ENCODE peak calls at places on chromosomes 13 and 19, in four cellular contexts. P is NT2/D1, M is adipocyte, U is left lung. I is an unnamed sample.
A peak's percentile ranks its signal among the peaks of the same experiment; 100 is the strongest.

GRCh38 chr19:18349524-18350128 is 9.2 kb downstream of the PGPEP1 start:
- DNase-seq in M (peak; percentile 87), P (no peak), U (peak; percentile 64), I (no peak)

GRCh38 chr19:10110972-10111317 is 548 bp upstream of the P2RY11 start:
- DNase-seq in P (no peak), M (no peak), U (no peak), I (no peak)

GRCh38 chr13:35866801-35867200 is 264.4 kb downstream of the DCLK1 start:
- DNase-seq in U (no peak), M (peak; percentile 41), P (no peak), I (no peak)

GRCh38 chr13:45219123-45219891 is 18.5 kb upstream of the KCTD4 start:
- DNase-seq in U (no peak), P (no peak), M (no peak), I (no peak)

GRCh38 chr19:31214086-31214485 is 135.2 kb downstream of the TSHZ3 start:
- DNase-seq in U (peak; percentile 75), P (no peak), M (peak; percentile 98), I (peak; percentile 94)

GRCh38 chr13:45934283-45934682 is 82.7 kb upstream of the SIAH3 start:
- DNase-seq in M (no peak), P (no peak), U (no peak), I (no peak)

GRCh38 chr19:30448386-30449130 is 76.4 kb downstream of the ZNF536 start:
- DNase-seq in M (no peak), U (no peak), P (no peak), I (no peak)

GRCh38 chr13:39148513-39148961 is 110.3 kb downstream of the NHLRC3 start:
- DNase-seq in M (peak; percentile 42), U (no peak), P (no peak), I (no peak)

GRCh38 chr13:98274921-98275487 is 97.9 kb upstream of the RNF113B start:
- DNase-seq in M (peak; percentile 65), P (no peak), U (no peak), I (no peak)

GRCh38 chr13:49248433-49249002 is 793 bp downstream of the CDADC1 start:
- DNase-seq in P (no peak), U (peak; percentile 35), M (no peak), I (no peak)

GRCh38 chr19:7482584-7483439 is 6.0 kb downstream of the PEX11G start:
- DNase-seq in U (peak; percentile 52), M (no peak), P (no peak), I (no peak)

GRCh38 chr13:30819136-30819875 is 84.0 kb downstream of the ALOX5AP start:
- DNase-seq in P (no peak), U (no peak), M (no peak), I (no peak)

GRCh38 chr13:50033696-50034095 is 18.5 kb downstream of the KCNRG start:
- DNase-seq in U (no peak), P (no peak), M (peak; percentile 62), I (no peak)

GRCh38 chr19:15199219-15199651 is 1.6 kb downstream of the NOTCH3 start:
- DNase-seq in P (no peak), M (no peak), U (no peak), I (no peak)

GRCh38 chr19:36140289-36141038 is 598 bp downstream of the CAPNS1 start:
- DNase-seq in U (peak; percentile 60), M (peak; percentile 65), P (no peak), I (peak; percentile 43)

GRCh38 chr13:40161931-40162330 is 504.5 kb downstream of the FOXO1 start:
- DNase-seq in M (no peak), U (no peak), P (no peak), I (no peak)

GRCh38 chr13:79448413-79448812 is 32.5 kb upstream of the NDFIP2 start:
- DNase-seq in M (no peak), P (no peak), U (no peak), I (peak; percentile 31)

GRCh38 chr13:67273001-67273400 is 42.9 kb upstream of the PCDH9 start:
- DNase-seq in P (no peak), M (peak; percentile 39), U (no peak), I (no peak)

GRCh38 chr19:34712606-34713261 is 21.3 kb upstream of the ZNF181 start:
- DNase-seq in M (peak; percentile 93), U (no peak), P (peak; percentile 63), I (peak; percentile 67)

GRCh38 chr19:17754634-17755532 is 3.6 kb downstream of the FCHO1 start:
- DNase-seq in P (no peak), U (no peak), M (no peak), I (no peak)

GRCh38 chr13:40667622-40667978 is 1.2 kb upstream of the FOXO1 start:
- DNase-seq in U (no peak), P (no peak), M (no peak), I (no peak)

GRCh38 chr13:76512676-76513277 is 373.4 kb downstream of the KCTD12 start:
- DNase-seq in U (no peak), P (no peak), M (peak; percentile 91), I (no peak)

GRCh38 chr13:94660695-94661324 is 51.5 kb downstream of the SOX21 start:
- DNase-seq in U (no peak), M (peak; percentile 44), P (no peak), I (no peak)

GRCh38 chr19:33251076-33251475 is 25.4 kb upstream of the SLC7A10 start:
- DNase-seq in M (no peak), P (no peak), U (no peak), I (no peak)

GRCh38 chr19:46080561-46080960 is 39.8 kb upstream of the IGFL4 start:
- DNase-seq in U (peak; percentile 70), P (no peak), M (peak; percentile 66), I (no peak)

GRCh38 chr19:55048446-55048845 is 10.4 kb upstream of the GP6 start:
- DNase-seq in P (no peak), U (no peak), M (no peak), I (no peak)

GRCh38 chr13:51997641-51998330 is 13.5 kb downstream of the ATP7B start:
- DNase-seq in U (no peak), P (peak; percentile 44), M (no peak), I (no peak)

GRCh38 chr13:51996660-51997059 is 14.6 kb downstream of the ATP7B start:
- DNase-seq in M (no peak), U (no peak), P (no peak), I (no peak)

GRCh38 chr13:51999525-51999924 is 11.7 kb downstream of the ATP7B start:
- DNase-seq in M (no peak), U (peak; percentile 43), P (no peak), I (no peak)

GRCh38 chr13:51998723-51999471 is 12.4 kb downstream of the ATP7B start:
- DNase-seq in M (no peak), U (no peak), P (no peak), I (no peak)

DNA sequence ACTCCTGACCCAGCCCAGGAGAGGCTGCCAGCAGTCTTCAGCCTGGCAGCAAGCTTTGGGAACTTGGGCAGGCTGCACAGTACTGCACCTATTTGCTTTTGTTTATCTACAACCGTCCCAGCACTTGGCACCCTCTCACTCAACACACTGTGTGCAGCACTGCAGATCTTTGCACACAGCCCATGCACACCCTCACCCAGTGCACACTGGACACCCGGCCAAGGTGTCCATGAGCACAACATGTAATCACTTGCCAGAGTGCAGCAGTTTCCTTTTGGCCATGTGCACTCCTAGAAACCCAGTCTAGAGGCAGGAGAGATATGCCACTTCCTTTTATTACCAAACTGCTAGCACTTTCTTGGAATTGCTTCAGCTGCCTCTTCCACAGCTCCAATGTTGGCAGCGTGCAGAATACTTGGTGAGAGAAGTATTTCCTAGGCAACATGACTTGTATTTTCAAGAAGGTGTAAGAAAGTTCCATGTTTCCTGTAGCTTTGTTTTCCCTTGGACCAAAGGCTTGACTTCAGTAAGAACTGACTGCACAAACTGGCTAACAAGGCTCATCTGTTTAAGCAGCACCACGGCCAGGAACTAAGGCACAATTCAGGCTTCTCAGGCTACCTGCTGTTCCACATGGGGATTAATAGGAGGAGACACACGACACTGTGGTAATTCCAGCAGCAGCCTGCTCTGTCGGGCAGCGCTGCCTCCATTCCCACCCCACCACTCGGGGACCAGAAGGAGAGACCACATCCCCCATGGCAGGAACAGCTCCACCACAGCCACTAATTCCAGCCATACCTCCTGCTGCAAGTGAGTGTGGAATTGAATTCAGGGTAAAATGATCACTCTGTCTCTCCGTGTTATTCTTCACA is 15.3 kb downstream of the ATP7B start:
- DNase-seq in M (peak; percentile 26), U (peak; percentile 41), P (no peak), I (no peak)
- H3K4me3 ChIP-seq in M (peak overlapping the region; percentile 38), U (no peak overlapping the region), P (no peak overlapping the region), I (no peak overlapping the region)

DNA sequence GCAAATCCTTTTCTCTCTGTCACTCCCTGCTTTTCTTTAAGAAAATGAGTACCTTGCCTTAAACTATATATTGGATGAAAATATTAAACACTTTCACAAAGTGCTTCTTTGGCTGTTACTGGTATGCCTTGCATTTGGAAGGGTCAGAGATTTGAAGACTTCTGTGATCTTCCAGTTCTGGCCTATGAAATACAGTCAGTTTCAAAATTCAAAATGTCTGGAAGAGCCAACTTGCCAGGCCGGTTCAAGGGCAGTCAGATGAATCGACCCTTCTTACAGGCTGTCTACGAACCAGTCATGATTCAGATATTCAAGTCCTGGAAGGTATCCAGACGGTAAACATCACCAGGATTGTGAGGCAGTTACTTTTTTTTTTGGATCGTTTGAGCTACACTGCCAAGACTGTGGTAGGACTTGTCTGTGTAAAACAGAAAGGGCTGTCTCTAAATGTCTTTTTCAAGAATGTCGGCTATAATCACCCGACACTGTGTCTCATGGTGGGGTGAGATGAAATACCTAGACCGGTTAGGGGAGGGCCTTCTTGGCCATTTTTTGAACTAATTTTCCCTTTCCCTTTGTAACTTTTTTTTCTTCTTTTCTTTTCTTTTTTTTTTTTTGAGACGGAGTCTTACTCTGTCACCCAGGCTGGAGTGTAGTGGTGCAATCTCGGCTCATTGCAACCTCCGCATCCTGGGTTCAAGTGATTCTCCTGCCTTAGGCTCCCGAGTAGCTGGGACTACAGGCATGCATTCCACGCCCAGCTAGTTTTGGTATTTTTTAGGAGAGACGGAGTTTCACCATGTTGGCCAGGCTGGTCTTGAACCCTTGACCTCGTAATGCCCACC is 11.2 kb downstream of the ACTN4 start:
- DNase-seq in P (no peak), M (peak; percentile 99), U (no peak), I (no peak)
- H3K4me3 ChIP-seq in P (no peak overlapping the region), M (peak overlapping the region; percentile 71), U (no peak overlapping the region), I (no peak overlapping the region)

GRCh38 chr13:37118002-37118401 is 12.5 kb upstream of the CSNK1A1L start:
- DNase-seq in P (no peak), U (no peak), M (no peak), I (no peak)
- H3K4me3 ChIP-seq in P (no peak overlapping the region), U (no peak overlapping the region), M (no peak overlapping the region), I (no peak overlapping the region)

GRCh38 chr13:114048463-114048862 is 74.6 kb upstream of the C13orf46 start:
- DNase-seq in P (no peak), U (no peak), M (no peak), I (no peak)

GRCh38 chr13:114047358-114047881 is 73.5 kb upstream of the C13orf46 start:
- DNase-seq in P (no peak), U (no peak), M (no peak), I (no peak)

GRCh38 chr13:114050536-114051450 is 76.9 kb upstream of the C13orf46 start:
- DNase-seq in P (no peak), U (no peak), M (no peak), I (no peak)

GRCh38 chr13:114049626-114050101 is 75.8 kb upstream of the C13orf46 start:
- DNase-seq in M (no peak), U (no peak), P (no peak), I (no peak)

DNA sequence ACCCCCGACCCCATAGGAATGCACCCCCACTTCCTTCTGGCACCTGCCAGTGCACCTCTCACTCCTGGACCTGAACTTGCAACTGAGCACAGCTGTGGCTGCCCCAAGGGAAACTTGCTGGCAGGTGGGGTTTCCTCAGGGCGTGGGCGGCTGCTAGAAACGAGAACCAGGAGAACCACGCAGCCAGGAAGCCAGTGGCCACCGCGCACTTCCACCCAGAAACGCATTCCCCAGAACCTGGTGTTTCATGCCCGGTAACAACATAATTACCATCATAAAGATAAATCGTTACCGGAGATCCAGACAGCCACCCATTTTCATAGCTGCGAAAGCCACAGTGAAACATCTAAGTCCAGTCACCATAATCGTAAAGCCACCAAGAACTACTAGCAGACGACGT is 75.2 kb upstream of the C13orf46 start:
- DNase-seq in U (no peak), P (no peak), M (no peak), I (no peak)
- H3K4me3 ChIP-seq in U (no peak overlapping the region), P (no peak overlapping the region), M (no peak overlapping the region), I (no peak overlapping the region)